ENCODE peak calls at places on chromosomes 12 and 14, in four cellular contexts. One of them, this sample, is unnamed.

GRCh38 chr12:65229441-65229840 is 49.0 kb upstream of the MSRB3 start:
- DNase-seq in AG04450: peak; percentile 18
- DNase-seq in heart left ventricle: no peak
- DNase-seq in uterus: no peak
- DNase-seq in this sample: peak; percentile 8

GRCh38 chr14:96920820-96921219 is 123.6 kb downstream of the VRK1 start:
- DNase-seq in uterus: no peak
- DNase-seq in AG04450: no peak
- DNase-seq in heart left ventricle: no peak
- DNase-seq in this sample: no peak

GRCh38 chr12:68595246-68595645 is 15.5 kb upstream of the RAP1B start:
- DNase-seq in heart left ventricle: no peak
- DNase-seq in AG04450: no peak
- DNase-seq in uterus: no peak
- DNase-seq in this sample: no peak

GRCh38 chr12:40287369-40287975 is 62.7 kb downstream of the LRRK2 start:
- DNase-seq in heart left ventricle: no peak
- DNase-seq in uterus: no peak
- DNase-seq in AG04450: no peak
- DNase-seq in this sample: no peak

GRCh38 chr12:56658921-56659320 is 13.1 kb upstream of the ATP5F1B start:
- DNase-seq in heart left ventricle: no peak
- DNase-seq in AG04450: no peak
- DNase-seq in uterus: no peak
- DNase-seq in this sample: no peak

GRCh38 chr14:94387051-94388026 is 1.1 kb downstream of the SERPINA1 start:
- DNase-seq in heart left ventricle: no peak
- DNase-seq in AG04450: no peak
- DNase-seq in uterus: no peak
- DNase-seq in this sample: no peak

GRCh38 chr12:132460571-132460970 is 29.4 kb upstream of the FBRSL1 start:
- DNase-seq in heart left ventricle: peak; percentile 5
- DNase-seq in uterus: no peak
- DNase-seq in AG04450: no peak
- DNase-seq in this sample: no peak

GRCh38 chr12:58540480-58541299 is 379.6 kb downstream of the LRIG3 start:
- DNase-seq in uterus: peak; percentile 39
- DNase-seq in heart left ventricle: peak; percentile 60
- DNase-seq in AG04450: peak; percentile 85
- DNase-seq in this sample: no peak

GRCh38 chr12:70196732-70197361 is 46.4 kb upstream of the CNOT2 start:
- DNase-seq in uterus: no peak
- DNase-seq in AG04450: no peak
- DNase-seq in heart left ventricle: no peak
- DNase-seq in this sample: peak; percentile 20

GRCh38 chr12:40144023-40144422 is 38.1 kb upstream of the SLC2A13 start:
- DNase-seq in heart left ventricle: no peak
- DNase-seq in uterus: no peak
- DNase-seq in AG04450: no peak
- DNase-seq in this sample: no peak

GRCh38 chr12:57983858-57984505 is 42.6 kb downstream of the ATP23 start:
- DNase-seq in heart left ventricle: no peak
- DNase-seq in AG04450: no peak
- DNase-seq in uterus: no peak
- DNase-seq in this sample: no peak

GRCh38 chr14:74919421-74920165 is 3.5 kb downstream of the RPS6KL1 start:
- DNase-seq in AG04450: no peak
- DNase-seq in heart left ventricle: no peak
- DNase-seq in uterus: no peak
- DNase-seq in this sample: no peak

GRCh38 chr12:65765436-65765813 is 58.9 kb upstream of the HMGA2 start:
- DNase-seq in heart left ventricle: no peak
- DNase-seq in uterus: no peak
- DNase-seq in AG04450: no peak
- DNase-seq in this sample: no peak

GRCh38 chr14:20706657-20707355 is 18.2 kb downstream of the ANG start:
- DNase-seq in uterus: no peak
- DNase-seq in heart left ventricle: no peak
- DNase-seq in AG04450: no peak
- DNase-seq in this sample: no peak

GRCh38 chr12:48199784-48200198 is 3.3 kb downstream of the OR10AD1 start:
- DNase-seq in heart left ventricle: no peak
- DNase-seq in AG04450: peak; percentile 43
- DNase-seq in uterus: peak; percentile 81
- DNase-seq in this sample: no peak

GRCh38 chr14:62957562-62957961 is 87.7 kb downstream of the KCNH5 start:
- DNase-seq in AG04450: peak; percentile 94
- DNase-seq in uterus: no peak
- DNase-seq in heart left ventricle: no peak
- DNase-seq in this sample: peak; percentile 14

GRCh38 chr12:132638541-132639408 is 20.2 kb downstream of the P2RX2 start:
- DNase-seq in uterus: peak; percentile 35
- DNase-seq in AG04450: peak; percentile 30
- DNase-seq in heart left ventricle: no peak
- DNase-seq in this sample: peak; percentile 17

GRCh38 chr14:69268763-69269162 is 8.8 kb downstream of the GALNT16 start:
- DNase-seq in AG04450: no peak
- DNase-seq in uterus: no peak
- DNase-seq in heart left ventricle: no peak
- DNase-seq in this sample: no peak

GRCh38 chr12:67068204-67068731 is 200.9 kb upstream of the CAND1 start:
- DNase-seq in AG04450: no peak
- DNase-seq in heart left ventricle: no peak
- DNase-seq in uterus: no peak
- DNase-seq in this sample: no peak

GRCh38 chr12:95674631-95675030 is 115.9 kb downstream of the NTN4 start:
- DNase-seq in AG04450: no peak
- DNase-seq in heart left ventricle: peak; percentile 38
- DNase-seq in uterus: no peak
- DNase-seq in this sample: no peak

GRCh38 chr14:84493779-84494178 is 1036.2 kb upstream of the FLRT2 start:
- DNase-seq in uterus: no peak
- DNase-seq in AG04450: no peak
- DNase-seq in heart left ventricle: no peak
- DNase-seq in this sample: no peak

GRCh38 chr14:36511981-36512584 is 7.9 kb downstream of the NKX2-1 start:
- DNase-seq in AG04450: no peak
- DNase-seq in uterus: no peak
- DNase-seq in heart left ventricle: no peak
- DNase-seq in this sample: no peak

GRCh38 chr12:18700254-18700653 is 37.6 kb downstream of the PLCZ1 start:
- DNase-seq in uterus: peak; percentile 55
- DNase-seq in heart left ventricle: peak; percentile 34
- DNase-seq in AG04450: peak; percentile 82
- DNase-seq in this sample: no peak

GRCh38 chr12:127162902-127163301 is 1104.1 kb upstream of the TMEM132C start:
- DNase-seq in uterus: no peak
- DNase-seq in AG04450: no peak
- DNase-seq in heart left ventricle: no peak
- DNase-seq in this sample: no peak

GRCh38 chr12:2034633-2035420 is 18.0 kb upstream of the CACNA1C start:
- DNase-seq in heart left ventricle: peak; percentile 89
- DNase-seq in uterus: peak; percentile 88
- DNase-seq in AG04450: no peak
- DNase-seq in this sample: no peak

GRCh38 chr12:119020377-119021360 is 39.3 kb downstream of the SRRM4 start:
- DNase-seq in AG04450: no peak
- DNase-seq in heart left ventricle: peak; percentile 51
- DNase-seq in uterus: no peak
- DNase-seq in this sample: no peak

GRCh38 chr14:100114109-100114765 is 45.2 kb downstream of the DEGS2 start:
- DNase-seq in AG04450: no peak
- DNase-seq in uterus: no peak
- DNase-seq in heart left ventricle: no peak
- DNase-seq in this sample: no peak

GRCh38 chr12:99553461-99553860 is 94.1 kb upstream of the GARIN6 start:
- DNase-seq in uterus: no peak
- DNase-seq in heart left ventricle: no peak
- DNase-seq in AG04450: no peak
- DNase-seq in this sample: no peak

GRCh38 chr14:80624581-80624980 is 317.0 kb downstream of the CEP128 start:
- DNase-seq in heart left ventricle: no peak
- DNase-seq in AG04450: no peak
- DNase-seq in uterus: no peak
- DNase-seq in this sample: no peak

GRCh38 chr14:86296173-86296572 is 766.2 kb downstream of the FLRT2 start:
- DNase-seq in uterus: no peak
- DNase-seq in AG04450: peak; percentile 39
- DNase-seq in heart left ventricle: no peak
- DNase-seq in this sample: no peak

GRCh38 chr14:42141328-42141727 is 534.7 kb downstream of the LRFN5 start:
- DNase-seq in AG04450: no peak
- DNase-seq in uterus: no peak
- DNase-seq in heart left ventricle: no peak
- DNase-seq in this sample: no peak

GRCh38 chr12:49041036-49041880 is 19.3 kb downstream of the KMT2D start:
- DNase-seq in uterus: no peak
- DNase-seq in AG04450: no peak
- DNase-seq in heart left ventricle: peak; percentile 20
- DNase-seq in this sample: no peak

GRCh38 chr14:75422169-75422568 is 5.7 kb upstream of the JDP2 start:
- DNase-seq in uterus: no peak
- DNase-seq in heart left ventricle: no peak
- DNase-seq in AG04450: peak; percentile 44
- DNase-seq in this sample: peak; percentile 26

GRCh38 chr12:3881208-3881980 is 8.2 kb upstream of the PARP11 start:
- DNase-seq in heart left ventricle: no peak
- DNase-seq in AG04450: no peak
- DNase-seq in uterus: no peak
- DNase-seq in this sample: no peak

GRCh38 chr12:90250766-90251165 is 542.1 kb upstream of the ATP2B1 start:
- DNase-seq in AG04450: no peak
- DNase-seq in heart left ventricle: peak; percentile 32
- DNase-seq in uterus: peak; percentile 13
- DNase-seq in this sample: no peak

GRCh38 chr12:132250707-132251106 is 78.7 kb downstream of the GALNT9 start:
- DNase-seq in AG04450: no peak
- DNase-seq in uterus: no peak
- DNase-seq in heart left ventricle: no peak
- DNase-seq in this sample: no peak

GRCh38 chr12:32896438-32897275 is at the start of gene PKP2:
- DNase-seq in heart left ventricle: peak; percentile 64
- DNase-seq in uterus: peak; percentile 18
- DNase-seq in AG04450: no peak
- DNase-seq in this sample: no peak

DNA sequence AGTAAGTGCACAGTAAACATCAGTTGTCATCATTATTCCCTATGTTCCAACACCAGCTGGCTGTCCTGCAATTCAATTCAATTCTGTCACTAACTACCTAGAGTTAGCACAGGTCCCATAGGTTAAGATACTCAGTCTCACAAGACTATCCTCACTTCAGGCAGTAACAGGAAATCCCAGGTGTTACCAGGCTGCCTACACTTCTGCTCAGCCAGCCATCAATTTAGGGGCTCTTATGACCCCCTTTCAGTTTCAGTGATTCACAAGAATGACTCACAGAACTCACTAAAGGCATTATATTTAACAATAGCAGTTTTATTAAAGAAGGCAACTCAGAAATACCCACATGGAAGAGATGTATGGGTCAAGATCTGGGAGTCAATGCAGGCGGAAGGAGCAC is 120.9 kb upstream of the WSCD2 start:
- DNase-seq in heart left ventricle: no peak
- DNase-seq in uterus: no peak
- DNase-seq in AG04450: no peak
- DNase-seq in this sample: no peak
- H3K27me3 ChIP-seq in heart left ventricle: no peaks in the 10 kb centered on the region
- H3K27me3 ChIP-seq in uterus: no peaks in the 10 kb centered on the region
- H3K27me3 ChIP-seq in AG04450: no peaks in the 10 kb centered on the region
- H3K27me3 ChIP-seq in this sample: no peaks in the 10 kb centered on the region

GRCh38 chr12:27143676-27144075 is 61.3 kb upstream of the C12orf71 start:
- DNase-seq in heart left ventricle: no peak
- DNase-seq in uterus: no peak
- DNase-seq in AG04450: no peak
- DNase-seq in this sample: no peak
- H3K4me3 ChIP-seq in heart left ventricle: no peak overlapping the region
- H3K4me3 ChIP-seq in uterus: no peak overlapping the region
- H3K4me3 ChIP-seq in AG04450: no peak overlapping the region
- H3K4me3 ChIP-seq in this sample: no peak overlapping the region

DNA sequence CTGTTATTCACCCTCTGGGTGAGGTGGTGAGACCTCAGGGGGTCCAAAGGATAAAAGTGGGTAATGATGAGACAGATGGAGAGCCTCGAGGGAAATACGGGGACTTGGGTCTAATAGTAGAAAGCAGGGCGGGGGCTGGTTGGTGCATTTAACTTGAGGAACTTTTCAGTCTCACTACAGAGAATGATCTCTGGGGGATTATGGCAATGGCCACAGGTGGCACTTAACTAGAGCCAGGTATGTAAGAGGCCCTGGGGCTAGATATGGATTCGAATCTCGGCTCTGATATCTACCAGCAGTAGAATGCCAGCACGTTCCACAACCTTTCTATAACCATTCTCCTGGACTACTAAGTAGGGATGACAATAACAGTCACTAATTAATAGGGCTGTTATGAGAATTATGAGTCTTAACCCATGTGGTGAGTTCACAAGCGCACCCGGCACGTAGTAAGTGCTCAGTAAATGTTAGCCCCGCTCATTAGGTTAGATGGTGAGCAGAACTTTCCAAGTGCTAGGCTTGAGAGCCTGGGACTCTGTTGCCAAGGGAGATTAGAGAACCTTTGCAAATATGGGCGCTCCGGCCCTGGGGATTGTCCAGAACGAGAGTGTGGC is 893 bp upstream of the PLXNC1 start:
- DNase-seq in heart left ventricle: no peak
- DNase-seq in AG04450: no peak
- DNase-seq in uterus: no peak
- DNase-seq in this sample: no peak
- H3K27me3 ChIP-seq in heart left ventricle: no peaks in the 10 kb centered on the region
- H3K27me3 ChIP-seq in AG04450: peaks cover 74% of the 10 kb centered on the region
- H3K27me3 ChIP-seq in uterus: no peaks in the 10 kb centered on the region
- H3K27me3 ChIP-seq in this sample: peaks cover 40% of the 10 kb centered on the region

DNA sequence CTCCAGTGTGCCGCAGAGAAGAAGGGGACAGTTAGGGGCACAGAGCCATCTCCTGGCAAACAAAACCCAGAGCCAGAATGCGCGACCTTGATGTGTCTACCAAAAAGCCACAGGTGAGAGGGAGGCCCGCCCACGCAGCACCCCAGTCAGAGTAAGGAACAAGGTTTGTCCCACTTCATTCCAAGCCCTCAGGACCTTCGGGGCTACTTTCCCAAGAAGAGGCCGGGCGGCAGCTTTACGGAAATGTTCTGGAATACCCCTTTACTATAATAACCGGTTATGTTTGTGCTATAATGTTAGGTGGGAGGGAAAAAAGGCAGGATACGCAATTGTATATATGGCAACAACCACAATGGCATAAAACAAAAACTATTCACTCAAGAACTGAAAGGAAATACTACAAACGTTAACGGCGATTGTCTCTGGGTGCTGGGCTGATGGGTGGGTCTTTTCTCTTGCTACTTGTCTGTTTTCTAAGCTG is 12.3 kb downstream of the CCDC88C start:
- DNase-seq in AG04450: no peak
- DNase-seq in heart left ventricle: no peak
- DNase-seq in uterus: no peak
- DNase-seq in this sample: no peak
- H3K4me3 ChIP-seq in AG04450: no peak overlapping the region
- H3K4me3 ChIP-seq in heart left ventricle: no peak overlapping the region
- H3K4me3 ChIP-seq in uterus: no peak overlapping the region
- H3K4me3 ChIP-seq in this sample: no peak overlapping the region